ENCODE peak calls at places on chromosomes 5 and 9, in six cellular contexts. D, E, J, N, Y and W are unnamed samples.

GRCh38 chr9:93577045-93577939 is 908 bp downstream of the PHF2 start:
- DNase-seq in D (peak), E (no peak), N (no peak), Y (peak), J (no peak), W (no peak)

GRCh38 chr5:36944607-36945225 is 68.1 kb downstream of the NIPBL start:
- DNase-seq in D (peak), N (peak), J (no peak), Y (no peak), E (no peak), W (no peak)

GRCh38 chr5:72402381-72402890 is 82.3 kb downstream of the PTCD2 start:
- DNase-seq in E (no peak), N (peak), D (no peak), Y (no peak), J (no peak), W (no peak)

GRCh38 chr5:142289708-142290573 is 34.9 kb downstream of the SPRY4 start:
- DNase-seq in Y (peak), E (no peak), N (no peak), J (no peak), D (no peak), W (no peak)

GRCh38 chr5:79707535-79707934 is 17.9 kb downstream of the CMYA5 start:
- DNase-seq in E (no peak), Y (no peak), N (no peak), J (no peak), D (no peak), W (no peak)

GRCh38 chr5:159290741-159291140 is 27.7 kb downstream of the UBLCP1 start:
- DNase-seq in D (no peak), Y (no peak), N (peak), J (no peak), E (no peak), W (no peak)

GRCh38 chr9:93620881-93621820 is 44.8 kb downstream of the PHF2 start:
- DNase-seq in E (no peak), J (no peak), N (no peak), D (no peak), Y (no peak), W (no peak)

GRCh38 chr9:99172129-99173091 is 49.3 kb downstream of the ALG2 start:
- DNase-seq in J (no peak), E (no peak), D (no peak), N (no peak), Y (no peak), W (peak)

GRCh38 chr5:19256036-19256435 is 732.0 kb downstream of the CDH18 start:
- DNase-seq in D (no peak), E (no peak), Y (no peak), J (no peak), N (no peak), W (no peak)

GRCh38 chr5:73412597-73412988 is 36.0 kb downstream of the FOXD1 start:
- DNase-seq in N (peak), J (no peak), E (no peak), D (no peak), Y (no peak), W (no peak)

GRCh38 chr9:134434896-134435506 is 108.7 kb downstream of the RXRA start:
- DNase-seq in Y (peak), E (peak), D (peak), J (no peak), N (peak), W (no peak)

GRCh38 chr5:2737273-2738155 is 14.0 kb downstream of the IRX2 start:
- DNase-seq in Y (no peak), J (no peak), E (no peak), D (no peak), N (no peak), W (no peak)

GRCh38 chr5:91848453-91848852 is 465.3 kb upstream of the ARRDC3 start:
- DNase-seq in D (peak), N (peak), E (no peak), J (no peak), Y (no peak), W (no peak)

GRCh38 chr5:41708604-41708940 is 161.7 kb downstream of the OXCT1 start:
- DNase-seq in D (no peak), Y (no peak), J (no peak), E (no peak), N (no peak), W (no peak)

DNA sequence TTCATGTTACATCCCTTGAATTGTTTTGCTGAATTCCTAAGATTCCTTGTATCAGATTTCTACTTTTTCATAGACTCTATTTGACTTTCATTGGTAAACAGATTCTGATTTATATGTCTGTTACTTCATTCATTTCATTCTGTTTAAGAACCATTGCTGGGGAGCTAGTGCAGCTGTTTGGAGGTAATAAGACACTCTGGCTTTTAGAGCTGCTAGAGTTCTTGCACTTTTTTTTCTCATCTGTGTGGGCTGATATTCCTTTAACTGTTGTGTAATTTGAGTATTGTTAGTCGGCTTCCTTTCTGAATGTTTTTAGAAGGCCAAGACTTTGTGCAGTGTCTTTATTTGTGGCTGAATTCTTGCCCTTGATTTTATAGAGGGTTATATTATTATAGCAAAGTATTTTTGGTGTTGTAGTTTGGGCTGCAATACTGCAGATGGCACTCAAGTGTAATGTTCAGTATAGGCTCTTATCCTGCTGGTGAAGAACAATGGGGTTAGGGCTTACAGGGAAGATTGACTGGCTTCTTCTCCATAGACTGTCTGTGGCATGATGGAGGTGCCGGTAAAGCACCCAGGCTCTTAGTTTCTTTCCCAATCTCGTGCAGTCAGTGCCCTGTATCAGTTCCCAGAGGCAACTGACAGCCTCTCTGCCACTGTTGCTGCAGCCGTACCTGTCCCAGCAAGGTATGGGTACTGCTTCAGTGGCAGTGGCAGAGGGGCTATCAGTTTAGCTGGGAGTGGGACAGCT is 162.2 kb downstream of the OXCT1 start:
- DNase-seq in J (no peak), N (peak), Y (no peak), D (peak), E (no peak), W (no peak)
- TF ChIP-seq CTCF in J (peak), N (peak), Y (peak), D (peak), E (no peak), W (peak)

GRCh38 chr5:103829585-103829984 is 267.0 kb upstream of the NUDT12 start:
- DNase-seq in J (no peak), N (no peak), Y (no peak), D (no peak), E (no peak), W (no peak)
- TF ChIP-seq CTCF in J (peak), N (peak), Y (no peak), D (peak), E (peak), W (peak)

GRCh38 chr5:54655761-54656160 is 138.2 kb downstream of the SNX18 start:
- DNase-seq in Y (no peak), E (no peak), D (no peak), N (peak), J (no peak), W (no peak)

GRCh38 chr5:54656261-54656728 is 138.7 kb downstream of the SNX18 start:
- DNase-seq in E (no peak), N (no peak), J (no peak), Y (no peak), D (peak), W (no peak)

GRCh38 chr5:54659651-54660050 is 142.1 kb downstream of the SNX18 start:
- DNase-seq in D (peak), N (no peak), J (no peak), Y (no peak), E (no peak), W (no peak)

GRCh38 chr5:54655266-54655665 is 137.7 kb downstream of the SNX18 start:
- DNase-seq in J (no peak), N (no peak), Y (no peak), D (no peak), E (no peak), W (no peak)

GRCh38 chr5:54658014-54658413 is 140.5 kb downstream of the SNX18 start:
- DNase-seq in J (no peak), D (peak), N (peak), E (no peak), Y (no peak), W (no peak)
- TF ChIP-seq CTCF in J (no peak), D (no peak), N (no peak), E (no peak), Y (no peak), W (no peak)

GRCh38 chr5:54764102-54764501 is 221.3 kb downstream of the ESM1 start:
- DNase-seq in J (no peak), N (no peak), Y (no peak), E (no peak), D (no peak), W (no peak)

GRCh38 chr5:54765327-54765726 is 220.1 kb downstream of the ESM1 start:
- DNase-seq in D (no peak), J (no peak), Y (no peak), N (no peak), E (no peak), W (no peak)

GRCh38 chr5:54764691-54765090 is 220.7 kb downstream of the ESM1 start:
- DNase-seq in J (no peak), Y (no peak), D (peak), E (no peak), N (no peak), W (no peak)

GRCh38 chr5:54769072-54769471 is 216.3 kb downstream of the ESM1 start:
- DNase-seq in E (no peak), N (no peak), J (no peak), Y (no peak), D (no peak), W (no peak)

GRCh38 chr5:54766748-54767147 is 218.6 kb downstream of the ESM1 start:
- DNase-seq in D (no peak), N (no peak), Y (no peak), J (no peak), E (no peak), W (no peak)
- TF ChIP-seq CTCF in D (no peak), N (no peak), Y (no peak), J (no peak), E (no peak), W (no peak)

DNA sequence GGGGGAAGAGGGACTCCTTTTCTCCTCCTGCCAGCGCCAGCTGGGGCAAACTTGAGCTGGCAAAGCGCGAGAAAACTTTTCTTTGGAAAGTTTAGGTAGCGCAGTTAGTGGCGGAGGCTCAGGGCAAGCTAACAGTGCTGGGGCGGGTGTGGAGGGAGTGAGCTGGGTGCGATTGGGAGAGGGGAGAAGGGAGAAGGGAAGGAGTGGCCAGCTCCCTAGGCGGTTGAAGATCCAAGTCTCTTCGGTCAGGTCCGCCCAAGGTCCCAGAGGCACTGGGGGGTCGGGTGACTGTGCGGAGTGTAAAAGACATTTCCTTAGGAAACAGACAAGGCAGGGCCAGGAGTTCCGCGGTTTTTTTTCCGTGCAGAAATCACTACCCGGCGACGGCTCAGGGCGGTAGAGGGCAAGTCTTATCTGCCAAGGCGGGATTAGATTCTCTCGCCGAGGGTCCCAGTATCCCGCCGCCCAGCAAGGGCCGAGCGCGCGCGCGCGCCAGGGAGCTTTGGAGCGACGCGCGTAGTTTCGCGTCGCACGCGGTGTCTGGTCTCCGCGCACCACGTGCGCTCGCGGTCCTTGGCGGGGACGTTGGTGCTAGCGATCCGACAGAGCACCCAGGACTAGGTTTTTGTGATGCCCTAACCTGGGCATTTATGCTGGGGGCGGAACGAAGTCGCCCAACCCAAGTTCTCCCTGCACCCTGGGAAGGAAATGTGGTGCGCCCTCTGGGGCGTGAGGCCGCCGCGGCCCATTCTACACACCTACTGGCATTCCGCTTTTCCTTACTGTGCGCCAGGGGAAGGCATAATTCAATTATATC is 33.7 kb upstream of the NFIB start:
- DNase-seq in N (peak), D (peak), J (no peak), Y (peak), E (no peak), W (no peak)
- TF ChIP-seq CTCF in N (peak), D (no peak), J (no peak), Y (no peak), E (peak), W (peak)

GRCh38 chr9:101977614-101978210 is 239.3 kb upstream of the GRIN3A start:
- DNase-seq in N (peak), J (no peak), Y (no peak), D (peak), E (no peak), W (no peak)
- TF ChIP-seq CTCF in N (peak), J (peak), Y (peak), D (peak), E (peak), W (peak)

GRCh38 chr5:178273041-178273440 is 40.4 kb upstream of the PHYKPL start:
- DNase-seq in J (no peak), N (no peak), E (no peak), D (no peak), Y (peak), W (no peak)
- TF ChIP-seq CTCF in J (no peak), N (no peak), E (no peak), D (no peak), Y (no peak), W (no peak)

DNA sequence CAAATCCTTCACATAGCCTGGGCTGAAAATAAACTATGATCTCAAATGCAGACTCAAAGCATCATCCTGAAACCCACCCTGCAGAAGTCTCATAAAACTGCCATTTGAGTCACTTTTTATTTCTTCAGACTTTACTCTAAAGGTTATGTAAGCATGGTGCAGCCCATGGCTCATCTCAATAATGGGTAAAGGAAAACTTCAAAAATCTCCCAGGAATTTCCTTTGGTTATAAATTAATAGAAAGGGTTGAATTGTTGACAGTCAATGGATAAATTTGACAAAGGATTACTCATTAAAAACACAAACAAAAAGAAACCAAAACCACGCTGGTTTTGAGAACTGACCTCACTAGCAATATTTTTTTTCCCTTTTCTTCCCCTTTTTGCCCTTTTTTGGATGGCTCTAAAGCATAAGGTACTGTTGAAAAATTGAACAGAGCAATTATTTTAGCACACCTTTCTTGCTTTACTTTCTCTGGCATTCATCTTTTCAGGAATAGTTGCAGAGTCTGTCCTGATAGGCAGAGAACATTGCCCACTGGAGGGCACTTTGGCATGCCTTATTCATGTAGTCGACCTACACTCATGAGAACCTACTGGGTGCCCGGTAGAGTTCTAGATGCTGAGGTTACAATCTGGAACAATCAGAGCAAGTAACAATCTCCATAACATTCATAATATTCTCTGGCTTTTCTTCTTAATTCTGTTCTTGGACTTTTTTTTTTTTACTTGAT is 191.4 kb downstream of the TMEM167A start:
- DNase-seq in D (no peak), J (no peak), E (no peak), Y (no peak), N (peak), W (no peak)
- TF ChIP-seq CTCF in D (no peak), J (no peak), E (no peak), Y (no peak), N (no peak), W (peak)

DNA sequence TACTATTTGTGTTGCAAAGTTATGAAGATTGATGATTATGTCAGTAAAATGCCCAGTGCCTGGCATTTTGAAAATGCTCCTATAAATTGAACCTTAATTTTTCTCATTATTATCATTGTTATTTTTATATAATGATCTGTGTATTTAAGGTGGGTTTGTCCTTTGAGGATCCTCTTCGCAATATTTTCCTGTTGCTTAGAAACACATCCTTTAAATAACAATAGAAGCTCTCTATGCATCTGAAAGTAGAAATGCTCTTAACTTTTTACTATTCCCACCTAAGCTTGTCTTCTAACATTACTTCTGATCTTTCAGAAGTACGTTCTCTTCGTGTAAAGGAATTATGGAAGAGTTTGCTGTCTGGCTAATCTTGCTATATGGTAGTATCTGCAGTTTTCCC is 214.7 kb upstream of the TLX3 start:
- DNase-seq in E (no peak), D (no peak), J (no peak), Y (no peak), N (no peak), W (no peak)
- TF ChIP-seq CTCF in E (no peak), D (no peak), J (no peak), Y (no peak), N (no peak), W (no peak)

DNA sequence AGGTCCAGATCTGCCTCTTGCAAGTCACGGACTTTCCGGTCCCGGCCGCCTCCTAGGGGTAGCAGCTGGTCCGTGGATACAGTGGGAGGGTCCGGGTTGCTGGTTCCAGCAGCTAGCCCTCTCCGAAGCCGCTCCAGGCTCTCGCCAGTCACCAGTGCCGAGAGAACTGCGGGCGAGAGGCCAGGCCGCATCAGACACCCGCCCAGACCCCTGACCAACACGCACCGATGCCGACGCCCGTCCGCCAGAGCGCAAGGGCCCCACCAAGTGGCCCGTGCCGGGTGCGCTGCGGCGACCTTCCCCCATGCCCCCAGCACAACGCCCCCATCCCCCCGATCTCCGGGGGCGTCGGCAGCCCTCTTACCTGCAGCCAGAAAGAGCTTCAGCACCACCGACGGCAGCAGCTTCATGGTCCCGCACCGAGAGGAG is 470 bp downstream of the HBEGF start:
- DNase-seq in D (peak), N (peak), J (peak), Y (peak), E (peak), W (no peak)
- TF ChIP-seq CTCF in D (peak), N (peak), J (no peak), Y (peak), E (peak), W (no peak)